ENCODE peak calls at places on chromosomes 16 and 17, in five cellular contexts. F is AG08395, K is NCI-H1417, B is Caki2, Z is GM10248. X is an unnamed sample.

GRCh38 chr16:81006472-81007311 is at the start of the genes CENPN and CMC2:
- DNase-seq in F (peak), B (peak), Z (peak), K (peak), X (peak)

GRCh38 chr17:81019563-81020442 is 15.1 kb upstream of the BAIAP2 start:
- DNase-seq in B (no peak), Z (no peak), F (no peak), K (no peak), X (no peak)

GRCh38 chr16:19005561-19006445 is 22.1 kb downstream of the TMC7 start:
- DNase-seq in F (peak), B (peak), K (no peak), Z (no peak), X (no peak)

GRCh38 chr16:760065-760464 is 469 bp upstream of the MSLN start:
- DNase-seq in B (no peak), F (no peak), K (no peak), Z (no peak), X (no peak)

GRCh38 chr16:27450836-27451341 is 48.9 kb downstream of the IL21R start:
- DNase-seq in K (no peak), Z (no peak), F (no peak), B (no peak), X (no peak)

GRCh38 chr17:13541032-13541480 is 60.7 kb downstream of the HS3ST3A1 start:
- DNase-seq in K (no peak), B (peak), F (peak), Z (no peak), X (no peak)

GRCh38 chr16:25996052-25996451 is 304.3 kb downstream of the HS3ST4 start:
- DNase-seq in K (no peak), F (no peak), B (no peak), Z (no peak), X (no peak)

GRCh38 chr17:8159459-8160223 is 3.1 kb downstream of the VAMP2 start:
- DNase-seq in F (no peak), B (no peak), K (no peak), Z (no peak), X (no peak)

GRCh38 chr17:2421315-2422147 is 20.7 kb upstream of the MNT start:
- DNase-seq in K (peak), Z (no peak), F (no peak), B (no peak), X (no peak)

GRCh38 chr17:41785876-41786226 is 660 bp downstream of the JUP start:
- DNase-seq in K (peak), B (no peak), Z (no peak), F (no peak), X (peak)

GRCh38 chr17:63452979-63453551 is 7.0 kb upstream of the CYB561 start:
- DNase-seq in F (no peak), K (no peak), B (no peak), Z (no peak), X (no peak)

GRCh38 chr17:75878174-75878998 is at the start of gene TRIM47:
- DNase-seq in K (peak), B (peak), F (peak), Z (no peak), X (peak)

GRCh38 chr17:1217030-1217429 is 37.2 kb upstream of the ABR start:
- DNase-seq in K (no peak), Z (no peak), B (no peak), F (no peak), X (no peak)

GRCh38 chr16:86391987-86392386 is 118.3 kb upstream of the FOXF1 start:
- DNase-seq in F (peak), B (peak), Z (no peak), K (no peak), X (no peak)

GRCh38 chr16:28186752-28187151 is 25.0 kb downstream of the XPO6 start:
- DNase-seq in B (no peak), F (no peak), K (no peak), Z (no peak), X (no peak)

GRCh38 chr17:39939031-39939430 is 11.5 kb downstream of the LRRC3C start:
- DNase-seq in B (no peak), K (no peak), F (no peak), Z (no peak), X (no peak)

GRCh38 chr16:71855937-71856662 is 10.3 kb downstream of the ATXN1L start:
- DNase-seq in B (no peak), Z (no peak), F (no peak), K (no peak), X (no peak)

GRCh38 chr17:82941021-82942001 is 101.5 kb upstream of the ZNF750 start:
- DNase-seq in B (no peak), K (no peak), Z (no peak), F (no peak), X (no peak)

GRCh38 chr17:1188812-1189211 is 9.0 kb upstream of the ABR start:
- DNase-seq in K (no peak), B (no peak), F (peak), Z (no peak), X (no peak)

GRCh38 chr16:8905168-8905762 is 23.1 kb downstream of the LITAFD start:
- DNase-seq in B (peak), Z (no peak), K (peak), F (peak), X (peak)

GRCh38 chr17:34254651-34255380 is at the start of gene CCL2:
- DNase-seq in B (peak), Z (no peak), F (peak), K (no peak), X (no peak)

GRCh38 chr17:77037943-77038342 is 102.8 kb upstream of the SEC14L1 start:
- DNase-seq in F (no peak), B (no peak), Z (no peak), K (no peak), X (no peak)

GRCh38 chr17:35240861-35241260 is 2.0 kb upstream of the SLFN5 start:
- DNase-seq in B (no peak), K (no peak), F (no peak), Z (no peak), X (no peak)

GRCh38 chr17:9370464-9370863 is 205.2 kb downstream of the STX8 start:
- DNase-seq in F (no peak), B (no peak), K (peak), Z (no peak), X (no peak)

GRCh38 chr16:87425941-87426340 is 33.8 kb downstream of the MAP1LC3B start:
- DNase-seq in Z (no peak), F (no peak), K (no peak), B (no peak), X (no peak)

GRCh38 chr17:58265266-58265665 is 15.5 kb downstream of the MPO start:
- DNase-seq in F (no peak), Z (no peak), B (no peak), K (no peak), X (no peak)

GRCh38 chr17:19302791-19303233 is 59.7 kb downstream of the B9D1 start:
- DNase-seq in B (no peak), Z (no peak), F (no peak), K (no peak), X (no peak)

GRCh38 chr16:580946-581498 is 8.8 kb upstream of the RAB40C start:
- DNase-seq in Z (no peak), F (no peak), B (no peak), K (no peak), X (no peak)

GRCh38 chr16:15055141-15056053 is 477 bp downstream of the NTAN1 start:
- DNase-seq in K (peak), Z (no peak), F (peak), B (no peak), X (peak)

GRCh38 chr17:66943484-66943883 is 21.0 kb upstream of the CACNG4 start:
- DNase-seq in F (no peak), B (no peak), Z (no peak), K (no peak), X (no peak)

GRCh38 chr16:63947022-63947421 is 1174.8 kb downstream of the CDH11 start:
- DNase-seq in F (no peak), K (no peak), Z (no peak), B (no peak), X (no peak)

GRCh38 chr17:61057257-61057656 is 342.4 kb upstream of the TBX2 start:
- DNase-seq in K (no peak), F (no peak), B (no peak), Z (no peak), X (no peak)

GRCh38 chr16:70476272-70477020 is 22.1 kb downstream of the FCSK start:
- DNase-seq in F (peak), Z (peak), K (no peak), B (peak), X (no peak)

GRCh38 chr17:12982224-12982623 is 35.6 kb downstream of the ELAC2 start:
- DNase-seq in F (no peak), B (no peak), Z (no peak), K (no peak), X (no peak)

GRCh38 chr16:55478827-55479559 is at the start of gene MMP2:
- DNase-seq in F (peak), K (peak), Z (no peak), B (no peak), X (peak)

X was measured in COR-L47.